ENCODE peak calls at places on chromosome 1, in eight cellular contexts. M is IMR-90, Y is Karpas-422, J is neural progenitor cell, S is GM23248, E is K562, W is hepatocyte, C is mesenchymal stem cell. X is an unnamed sample.

GRCh38 chr1:7150951-7151350 is 365.7 kb downstream of the CAMTA1 start:
- DNase-seq in M (no peak), Y (no peak), J (no peak), S (no peak), E (no peak), W (no peak), C (no peak), X (no peak)

GRCh38 chr1:31593770-31594632 is 17.7 kb downstream of the TINAGL1 start:
- DNase-seq in M (peak; percentile 56), Y (peak; percentile 92), J (peak; percentile 82), S (peak; percentile 83), E (peak; percentile 80), W (peak; percentile 87), C (peak; percentile 68), X (peak; percentile 68)

GRCh38 chr1:201554789-201555592 is 16.1 kb downstream of the NAV1 start:
- DNase-seq in M (no peak), Y (no peak), J (no peak), S (no peak), E (no peak), W (no peak), C (no peak), X (no peak)

GRCh38 chr1:150072959-150073358 is 5.4 kb downstream of the VPS45 start:
- DNase-seq in M (peak; percentile 55), Y (peak; percentile 58), J (no peak), S (peak; percentile 65), E (no peak), W (no peak), C (peak; percentile 52), X (peak; percentile 12)

GRCh38 chr1:63322248-63322943 is at the start of gene FOXD3:
- DNase-seq in M (peak; percentile 37), Y (no peak), J (peak; percentile 85), S (peak; percentile 71), E (peak; percentile 83), W (peak; percentile 74), C (peak; percentile 56), X (peak; percentile 27)

GRCh38 chr1:239811211-239811902 is 280.3 kb upstream of the FMN2 start:
- DNase-seq in M (no peak), Y (no peak), J (peak; percentile 65), S (no peak), E (no peak), W (no peak), C (no peak), X (no peak)

GRCh38 chr1:47555307-47555706 is 117.5 kb downstream of the FOXD2 start:
- DNase-seq in M (no peak), Y (no peak), J (no peak), S (no peak), E (no peak), W (peak; percentile 67), C (no peak), X (peak; percentile 39)

GRCh38 chr1:203178821-203179220 is 3.2 kb upstream of the MYBPH start:
- DNase-seq in M (no peak), Y (peak; percentile 72), J (no peak), S (no peak), E (no peak), W (no peak), C (no peak), X (no peak)

GRCh38 chr1:76101534-76101933 is 27.0 kb downstream of the ST6GALNAC3 start:
- DNase-seq in M (no peak), Y (no peak), J (no peak), S (no peak), E (no peak), W (no peak), C (no peak), X (no peak)
- H3K4me2 ChIP-seq in M (no peak overlapping the region), Y (no peak overlapping the region), J (no peak overlapping the region), S (no peak overlapping the region), E (no peak overlapping the region), W (no peak overlapping the region), C (no peak overlapping the region), X (no peak overlapping the region)

DNA sequence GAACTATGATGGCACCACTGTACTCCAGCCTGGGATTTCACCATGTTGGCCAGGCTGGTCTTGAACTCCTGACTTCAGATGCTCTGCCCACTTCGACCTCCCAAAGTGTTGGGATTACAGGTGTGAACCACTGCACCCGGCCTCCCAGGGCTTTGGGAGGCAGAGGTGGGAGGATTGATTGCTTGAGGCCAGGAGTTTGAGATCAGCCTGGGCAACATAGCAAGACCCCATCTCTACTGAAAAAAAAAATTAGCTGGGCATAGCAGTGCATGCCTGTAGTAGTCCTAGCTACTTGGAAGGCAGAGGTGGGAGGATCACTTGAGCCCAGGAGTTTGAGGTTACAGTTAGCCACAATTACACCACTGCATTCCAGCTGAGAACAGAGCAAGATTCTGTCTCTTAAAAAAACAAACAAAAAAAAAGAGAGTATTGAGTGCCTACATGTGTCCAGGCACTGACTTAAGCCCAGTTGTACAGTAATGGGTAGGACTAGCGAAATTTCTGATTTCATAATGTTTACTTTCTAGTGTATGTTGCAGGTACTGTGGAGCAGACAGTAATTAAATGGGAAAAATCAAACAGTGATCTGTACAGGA is 4.2 kb downstream of the MANEAL start:
- DNase-seq in M (peak; percentile 74), Y (no peak), J (no peak), S (peak; percentile 51), E (no peak), W (no peak), C (peak; percentile 54), X (no peak)
- H2AFZ ChIP-seq in M (no peak overlapping the region), Y (no peak overlapping the region), J (no peak overlapping the region), S (no peak overlapping the region), E (no peak overlapping the region), W (no peak overlapping the region), C (no peak overlapping the region), X (no peak overlapping the region)

GRCh38 chr1:107443860-107444259 is 303.0 kb downstream of the NTNG1 start:
- DNase-seq in M (no peak), Y (no peak), J (no peak), S (no peak), E (no peak), W (no peak), C (no peak), X (no peak)
- H3K4me2 ChIP-seq in M (no peak overlapping the region), Y (no peak overlapping the region), J (no peak overlapping the region), S (no peak overlapping the region), E (no peak overlapping the region), W (no peak overlapping the region), C (no peak overlapping the region), X (no peak overlapping the region)

GRCh38 chr1:186188736-186189135 is 186.3 kb downstream of the TPR start:
- DNase-seq in M (peak; percentile 47), Y (no peak), J (no peak), S (peak; percentile 68), E (no peak), W (no peak), C (no peak), X (no peak)

GRCh38 chr1:186187601-186188000 is 187.5 kb downstream of the TPR start:
- DNase-seq in M (no peak), Y (no peak), J (no peak), S (no peak), E (no peak), W (no peak), C (no peak), X (no peak)

GRCh38 chr1:186191511-186191910 is 183.5 kb downstream of the TPR start:
- DNase-seq in M (no peak), Y (no peak), J (no peak), S (no peak), E (no peak), W (no peak), C (no peak), X (no peak)

GRCh38 chr1:186189156-186189555 is 185.9 kb downstream of the TPR start:
- DNase-seq in M (no peak), Y (no peak), J (no peak), S (peak; percentile 68), E (no peak), W (no peak), C (no peak), X (no peak)

DNA sequence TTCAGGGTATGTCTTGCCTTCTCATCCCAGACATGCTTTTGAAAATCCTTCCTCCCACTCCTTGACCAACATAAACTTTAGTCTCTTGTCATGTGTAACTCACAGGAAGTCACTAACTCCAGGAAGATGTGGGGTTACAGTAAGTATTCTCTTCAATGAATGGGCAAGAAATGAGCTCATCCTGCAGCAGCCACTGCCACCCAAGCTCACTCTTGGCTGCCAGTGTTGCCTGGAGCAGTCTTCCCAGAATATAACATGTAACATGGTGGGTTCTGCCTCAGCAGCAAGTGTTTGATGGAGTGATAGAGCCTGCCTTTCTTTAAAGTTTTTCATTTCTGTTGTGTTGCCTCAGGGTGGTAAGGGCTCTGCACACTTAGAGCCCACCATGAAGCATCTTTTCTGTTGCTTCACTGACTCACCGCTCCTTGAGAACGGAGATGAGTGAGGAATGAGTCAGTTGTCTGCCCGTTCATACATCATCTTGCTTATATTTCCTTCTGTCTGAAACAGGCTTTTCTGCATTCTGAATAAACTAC is 187.0 kb downstream of the TPR start:
- DNase-seq in M (peak; percentile 94), Y (no peak), J (no peak), S (peak; percentile 97), E (no peak), W (peak; percentile 36), C (peak; percentile 90), X (peak; percentile 63)
- H2AFZ ChIP-seq in M (peak overlapping the region; percentile 84), Y (no peak overlapping the region), J (no peak overlapping the region), S (peak overlapping the region; percentile 51), E (peak overlapping the region; percentile 79), W (no peak overlapping the region), C (no peak overlapping the region), X (peak overlapping the region; percentile 69)

GRCh38 chr1:231919900-231920299 is 293.3 kb downstream of the DISC1 start:
- DNase-seq in M (no peak), Y (no peak), J (peak; percentile 29), S (no peak), E (no peak), W (no peak), C (no peak), X (no peak)

GRCh38 chr1:231923461-231924132 is 297.0 kb downstream of the DISC1 start:
- DNase-seq in M (peak; percentile 47), Y (no peak), J (no peak), S (peak; percentile 37), E (no peak), W (no peak), C (no peak), X (no peak)

GRCh38 chr1:231919269-231919886 is 292.8 kb downstream of the DISC1 start:
- DNase-seq in M (no peak), Y (no peak), J (no peak), S (no peak), E (no peak), W (no peak), C (no peak), X (no peak)

GRCh38 chr1:231921951-231922350 is 295.4 kb downstream of the DISC1 start:
- DNase-seq in M (no peak), Y (no peak), J (no peak), S (no peak), E (no peak), W (no peak), C (no peak), X (no peak)

DNA sequence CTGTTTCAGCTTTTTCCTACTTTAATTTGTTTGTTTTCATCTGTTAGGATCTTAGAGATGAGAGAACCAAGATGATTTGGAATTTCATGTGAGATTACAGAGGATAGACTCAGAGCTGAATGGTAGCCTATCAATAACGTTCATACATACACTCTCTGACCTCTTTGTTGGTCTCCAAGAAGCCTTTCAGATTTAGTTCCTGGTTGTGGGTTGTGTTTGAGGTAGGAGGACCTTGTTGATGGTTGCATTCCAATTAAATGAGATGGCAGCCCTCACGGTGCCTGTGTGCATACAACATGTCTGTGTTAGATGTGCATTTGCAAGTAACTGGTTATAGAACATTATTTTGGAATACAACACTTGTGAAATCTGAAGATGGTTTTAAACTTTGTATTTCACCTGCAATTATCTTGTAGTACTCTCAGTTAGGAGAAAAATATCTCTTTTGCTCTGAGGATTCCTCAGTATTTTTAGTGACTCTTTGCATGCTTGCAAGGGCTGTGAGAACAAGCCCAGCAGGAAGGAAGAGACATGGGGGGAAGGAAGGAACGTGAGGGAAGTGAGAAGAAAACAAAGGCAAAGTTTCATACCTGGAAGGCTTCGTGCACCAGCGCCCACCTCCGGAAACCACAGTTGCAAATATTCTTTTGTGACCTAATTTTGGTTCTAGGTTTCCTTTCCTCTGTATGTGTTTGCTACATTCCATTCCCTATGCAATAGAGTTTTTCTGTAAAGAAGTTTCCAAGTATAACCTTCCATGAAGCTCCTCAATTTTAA is 291.8 kb downstream of the DISC1 start:
- DNase-seq in M (peak; percentile 78), Y (no peak), J (no peak), S (no peak), E (no peak), W (no peak), C (peak; percentile 67), X (no peak)
- H3K4me2 ChIP-seq in M (peak overlapping the region; percentile 13), Y (no peak overlapping the region), J (peak overlapping the region; percentile 19), S (no peak overlapping the region), E (no peak overlapping the region), W (no peak overlapping the region), C (no peak overlapping the region), X (no peak overlapping the region)

X was measured in HCT116.